ENCODE peak calls at places on chromosomes 13 and 19, in nine cellular contexts. R is IMR-90, K is heart left ventricle, N is sigmoid colon, Q is transverse colon, G is brain microvascular endothelial cell, J is choroid plexus epithelial cell, H is endodermal cell, U is uterus. F is an unnamed sample.

GRCh38 chr13:113841355-113841653 is 22.6 kb downstream of the GAS6 start:
- DNase-seq in R (no peak), K (no peak), N (no peak), Q (no peak), G (no peak), J (no peak), H (no peak), U (no peak), F (no peak)

GRCh38 chr13:76425930-76426329 is 460.3 kb downstream of the KCTD12 start:
- DNase-seq in R (peak), K (no peak), N (no peak), Q (no peak), G (peak), J (peak), H (no peak), U (no peak), F (no peak)

GRCh38 chr19:6018786-6019185 is 40.8 kb upstream of the RANBP3 start:
- DNase-seq in R (no peak), K (peak), N (peak), Q (no peak), G (no peak), J (no peak), H (peak), U (no peak), F (no peak)

GRCh38 chr13:91326156-91326555 is 21.3 kb upstream of the MIR17HG start:
- DNase-seq in R (no peak), K (no peak), N (no peak), Q (no peak), G (no peak), J (no peak), H (no peak), U (no peak), F (no peak)

GRCh38 chr19:29896790-29897189 is 45.2 kb upstream of the URI1 start:
- DNase-seq in R (no peak), K (no peak), N (no peak), Q (no peak), G (no peak), J (no peak), H (no peak), U (no peak), F (no peak)

GRCh38 chr13:40476175-40476958 is 190.1 kb downstream of the FOXO1 start:
- DNase-seq in R (no peak), K (no peak), N (no peak), Q (no peak), G (peak), J (no peak), H (no peak), U (no peak), F (no peak)

GRCh38 chr13:113769881-113770280 is 10.9 kb downstream of the TMEM255B start:
- DNase-seq in R (no peak), K (peak), N (peak), Q (no peak), G (no peak), J (no peak), H (peak), U (no peak), F (no peak)

GRCh38 chr13:34405410-34405809 is 536.7 kb upstream of the NBEA start:
- DNase-seq in R (no peak), K (no peak), N (no peak), Q (no peak), G (no peak), J (no peak), H (no peak), U (no peak), F (no peak)

GRCh38 chr13:61463027-61463426 is 47.4 kb upstream of the PCDH20 start:
- DNase-seq in R (no peak), K (no peak), N (no peak), Q (no peak), G (no peak), J (no peak), H (no peak), U (no peak), F (no peak)

GRCh38 chr13:98180092-98180491 is 3.0 kb upstream of the RNF113B start:
- DNase-seq in R (no peak), K (no peak), N (no peak), Q (no peak), G (no peak), J (peak), H (no peak), U (no peak), F (no peak)

GRCh38 chr13:82878536-82878935 is 1003.7 kb downstream of the SLITRK1 start:
- DNase-seq in R (no peak), K (no peak), N (no peak), Q (no peak), G (no peak), J (no peak), H (no peak), U (no peak), F (no peak)

GRCh38 chr19:47531640-47532387 is 17.0 kb upstream of the NAPA start:
- DNase-seq in R (no peak), K (no peak), N (no peak), Q (no peak), G (no peak), J (peak), H (no peak), U (no peak), F (no peak)

GRCh38 chr13:82747331-82747730 is 1134.9 kb downstream of the SLITRK1 start:
- DNase-seq in R (no peak), K (no peak), N (no peak), Q (no peak), G (no peak), J (peak), H (no peak), U (no peak), F (no peak)

GRCh38 chr19:13839938-13840750 is 36.8 kb upstream of the NANOS3 start:
- DNase-seq in R (peak), K (peak), N (peak), Q (peak), G (no peak), J (no peak), H (peak), U (no peak), F (peak)

GRCh38 chr19:18650048-18650435 is 13.2 kb downstream of the KLHL26 start:
- DNase-seq in R (peak), K (peak), N (peak), Q (no peak), G (peak), J (peak), H (peak), U (peak), F (peak)

GRCh38 chr19:31432411-31432810 is 83.2 kb upstream of the TSHZ3 start:
- DNase-seq in R (no peak), K (no peak), N (no peak), Q (no peak), G (no peak), J (no peak), H (no peak), U (no peak), F (no peak)

GRCh38 chr13:85970727-85971126 is 171.5 kb upstream of the SLITRK6 start:
- DNase-seq in R (no peak), K (no peak), N (no peak), Q (no peak), G (no peak), J (peak), H (no peak), U (no peak), F (no peak)

GRCh38 chr19:49200238-49200862 is 42.8 kb downstream of the TRPM4 start:
- DNase-seq in R (no peak), K (no peak), N (no peak), Q (peak), G (no peak), J (peak), H (peak), U (no peak), F (no peak)

GRCh38 chr19:29837448-29837961 is 25.7 kb downstream of the CCNE1 start:
- DNase-seq in R (no peak), K (no peak), N (no peak), Q (no peak), G (no peak), J (no peak), H (no peak), U (no peak), F (no peak)

GRCh38 chr13:21022694-21023325 is 38.6 kb downstream of the LATS2 start:
- DNase-seq in R (no peak), K (no peak), N (peak), Q (no peak), G (no peak), J (no peak), H (peak), U (no peak), F (no peak)

GRCh38 chr19:41969196-41969595 is 10.1 kb upstream of the RABAC1 start:
- DNase-seq in R (no peak), K (no peak), N (no peak), Q (no peak), G (no peak), J (no peak), H (no peak), U (no peak), F (peak)

GRCh38 chr13:111395511-111396393 is 75.3 kb downstream of the TEX29 start:
- DNase-seq in R (no peak), K (no peak), N (no peak), Q (no peak), G (no peak), J (no peak), H (peak), U (no peak), F (no peak)

GRCh38 chr19:5587071-5587455 is 19.3 kb upstream of the TINCR start:
- DNase-seq in R (no peak), K (no peak), N (no peak), Q (no peak), G (no peak), J (no peak), H (no peak), U (no peak), F (no peak)

GRCh38 chr19:17405250-17406038 is at the start of gene BST2:
- DNase-seq in R (peak), K (no peak), N (peak), Q (peak), G (peak), J (peak), H (peak), U (peak), F (peak)

GRCh38 chr19:28208745-28209144 is 1004.2 kb downstream of the UQCRFS1 start:
- DNase-seq in R (no peak), K (no peak), N (no peak), Q (no peak), G (no peak), J (no peak), H (peak), U (no peak), F (no peak)

GRCh38 chr13:34358811-34359513 is 541.0 kb downstream of the RFC3 start:
- DNase-seq in R (peak), K (no peak), N (no peak), Q (no peak), G (peak), J (peak), H (no peak), U (no peak), F (no peak)

GRCh38 chr19:51824603-51825002 is 29.6 kb downstream of the FPR3 start:
- DNase-seq in R (no peak), K (no peak), N (no peak), Q (no peak), G (no peak), J (no peak), H (no peak), U (no peak), F (no peak)

GRCh38 chr19:38685666-38686529 is 38.4 kb downstream of the ACTN4 start:
- DNase-seq in R (peak), K (no peak), N (no peak), Q (no peak), G (peak), J (peak), H (peak), U (no peak), F (no peak)

GRCh38 chr13:79225487-79226232 is 180.4 kb downstream of the RBM26 start:
- DNase-seq in R (no peak), K (no peak), N (no peak), Q (no peak), G (no peak), J (no peak), H (no peak), U (no peak), F (no peak)

GRCh38 chr19:19551862-19552192 is 13.8 kb downstream of the CILP2 start:
- DNase-seq in R (peak), K (no peak), N (no peak), Q (no peak), G (no peak), J (peak), H (no peak), U (no peak), F (peak)

GRCh38 chr19:47848871-47849473 is 10.1 kb upstream of the TPRX2 start:
- DNase-seq in R (no peak), K (no peak), N (no peak), Q (no peak), G (peak), J (peak), H (peak), U (no peak), F (no peak)

GRCh38 chr13:88701551-88701950 is 1030.4 kb downstream of the SLITRK5 start:
- DNase-seq in R (no peak), K (no peak), N (no peak), Q (no peak), G (no peak), J (no peak), H (no peak), U (no peak), F (no peak)

GRCh38 chr19:48659768-48660167 is 13.0 kb downstream of the NTN5 start:
- DNase-seq in R (no peak), K (no peak), N (no peak), Q (no peak), G (no peak), J (peak), H (no peak), U (no peak), F (peak)

GRCh38 chr19:50465986-50466771 is 10.1 kb upstream of the EMC10 start:
- DNase-seq in R (no peak), K (no peak), N (no peak), Q (peak), G (no peak), J (no peak), H (peak), U (no peak), F (peak)

GRCh38 chr19:31139871-31140505 is 209.2 kb downstream of the TSHZ3 start:
- DNase-seq in R (peak), K (no peak), N (no peak), Q (no peak), G (peak), J (peak), H (no peak), U (no peak), F (no peak)

GRCh38 chr13:41608779-41609178 is 151.4 kb downstream of the RGCC start:
- DNase-seq in R (peak), K (no peak), N (no peak), Q (no peak), G (no peak), J (peak), H (no peak), U (no peak), F (no peak)
- H3K4me3 ChIP-seq in R (no peak), K (no peak), N (no peak), Q (no peak), G (no peak), J (no peak), H (no peak), U (no peak), F (no peak)

DNA sequence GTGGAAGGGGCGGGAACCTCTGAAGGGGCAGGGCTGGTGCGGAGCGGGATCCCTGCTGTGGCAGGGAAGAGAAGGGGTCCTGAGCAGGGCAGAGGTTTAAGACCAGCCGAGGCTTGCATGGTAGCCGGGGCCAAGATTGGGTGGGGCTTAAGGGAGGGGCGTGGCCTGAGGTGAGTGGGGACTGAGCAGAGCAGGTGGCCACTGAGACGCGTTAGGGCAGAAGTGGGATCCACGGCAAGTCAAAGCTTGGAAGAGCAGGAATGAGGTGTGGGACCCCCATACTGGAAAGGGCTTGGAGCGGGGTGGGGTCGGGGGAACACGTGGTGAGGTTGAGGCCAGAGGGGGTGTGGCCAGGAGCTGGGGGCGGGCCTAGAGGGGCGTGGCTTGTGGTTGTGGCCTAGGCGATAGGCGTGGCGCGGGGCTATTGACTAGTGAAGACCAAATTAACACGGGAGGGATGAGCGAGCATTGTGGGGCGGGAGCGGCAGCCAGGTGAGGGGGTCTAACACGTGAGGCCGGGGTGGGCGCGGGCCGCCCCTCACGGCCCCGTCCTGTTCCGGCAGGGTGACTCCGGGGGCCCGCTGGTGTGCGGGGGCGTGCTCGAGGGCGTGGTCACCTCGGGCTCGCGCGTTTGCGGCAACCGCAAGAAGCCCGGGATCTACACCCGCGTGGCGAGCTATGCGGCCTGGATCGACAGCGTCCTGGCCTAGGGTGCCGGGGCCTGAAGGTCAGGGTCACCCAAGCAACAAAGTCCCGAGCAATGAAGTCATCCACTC is 3.3 kb downstream of the CFD start:
- DNase-seq in R (peak), K (peak), N (no peak), Q (peak), G (peak), J (peak), H (peak), U (peak), F (peak)
- H3K4me3 ChIP-seq in R (no peak), K (no peak), N (peak), Q (no peak), G (no peak), J (no peak), H (no peak), U (no peak), F (no peak)

DNA sequence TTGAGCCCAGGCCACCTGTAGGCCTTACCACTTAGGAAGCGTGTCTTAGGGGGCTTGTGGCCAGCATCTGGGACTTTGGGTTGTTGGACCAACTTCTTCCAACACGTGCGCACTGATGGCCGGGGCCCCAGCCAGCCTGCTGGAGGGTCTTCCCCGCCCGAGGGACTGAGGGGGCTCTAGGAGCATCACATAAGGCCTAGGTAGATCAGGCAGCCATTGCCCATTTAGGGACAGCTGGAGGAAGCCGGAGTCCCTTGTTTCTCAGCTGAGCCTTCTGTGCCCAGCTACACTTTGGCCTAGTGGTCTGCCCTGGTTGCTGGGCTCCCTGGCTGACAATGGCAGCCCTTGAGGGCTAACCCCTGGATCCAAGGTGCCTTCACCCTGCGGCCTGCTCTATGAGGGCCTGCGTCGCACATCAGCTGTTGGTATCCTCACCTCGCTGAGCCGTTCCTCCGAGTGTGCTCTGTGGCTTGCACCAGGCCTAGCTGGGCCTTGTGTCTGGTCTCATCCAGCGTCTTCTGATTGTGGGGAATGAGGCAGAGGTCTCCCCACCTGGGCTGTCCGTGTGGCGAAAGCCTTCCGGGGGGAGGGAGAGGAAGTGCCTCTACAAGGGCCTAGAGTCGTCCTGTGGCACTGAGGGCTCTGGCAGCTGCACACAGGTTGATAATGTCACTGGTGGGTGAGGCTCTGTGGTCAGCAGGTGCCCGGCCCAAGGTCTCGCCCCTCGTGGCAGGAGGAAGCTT is 1.3 kb downstream of the RAB11B start:
- DNase-seq in R (no peak), K (no peak), N (peak), Q (no peak), G (no peak), J (no peak), H (no peak), U (no peak), F (peak)
- H3K4me3 ChIP-seq in R (no peak), K (no peak), N (peak), Q (no peak), G (no peak), J (no peak), H (peak), U (peak), F (no peak)

GRCh38 chr13:42380420-42381164 is 108.6 kb downstream of the AKAP11 start:
- DNase-seq in R (no peak), K (no peak), N (no peak), Q (no peak), G (no peak), J (no peak), H (no peak), U (no peak), F (no peak)
- H3K4me3 ChIP-seq in R (no peak), K (no peak), N (no peak), Q (no peak), G (no peak), J (no peak), H (no peak), U (no peak), F (no peak)

DNA sequence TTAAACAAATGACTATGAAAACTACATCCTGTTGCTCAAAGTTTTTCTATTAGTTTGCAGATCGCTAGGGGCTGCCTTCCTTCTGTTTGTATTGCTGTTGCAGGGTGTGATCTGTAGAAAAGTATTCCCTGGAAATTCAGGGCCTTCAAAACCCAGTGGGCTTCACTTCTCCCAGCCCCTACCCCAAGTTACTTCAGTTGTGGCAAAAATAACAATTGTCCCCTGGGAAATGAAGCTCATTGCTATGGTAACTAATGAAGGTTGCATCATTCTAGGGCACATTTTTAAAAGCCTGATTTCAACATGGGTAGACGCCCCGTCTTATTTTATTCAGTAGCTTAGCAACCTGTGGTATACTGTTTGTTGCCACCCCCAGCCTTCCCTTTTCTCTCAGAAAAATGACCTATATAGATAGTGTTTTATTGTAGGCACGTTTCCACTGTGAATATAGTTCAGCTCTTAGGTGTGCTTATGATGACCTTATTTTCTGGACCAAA is 60.9 kb downstream of the WDFY2 start:
- DNase-seq in R (peak), K (no peak), N (no peak), Q (no peak), G (peak), J (peak), H (no peak), U (no peak), F (no peak)
- H3K4me3 ChIP-seq in R (no peak), K (no peak), N (no peak), Q (no peak), G (no peak), J (no peak), H (no peak), U (no peak), F (no peak)

DNA sequence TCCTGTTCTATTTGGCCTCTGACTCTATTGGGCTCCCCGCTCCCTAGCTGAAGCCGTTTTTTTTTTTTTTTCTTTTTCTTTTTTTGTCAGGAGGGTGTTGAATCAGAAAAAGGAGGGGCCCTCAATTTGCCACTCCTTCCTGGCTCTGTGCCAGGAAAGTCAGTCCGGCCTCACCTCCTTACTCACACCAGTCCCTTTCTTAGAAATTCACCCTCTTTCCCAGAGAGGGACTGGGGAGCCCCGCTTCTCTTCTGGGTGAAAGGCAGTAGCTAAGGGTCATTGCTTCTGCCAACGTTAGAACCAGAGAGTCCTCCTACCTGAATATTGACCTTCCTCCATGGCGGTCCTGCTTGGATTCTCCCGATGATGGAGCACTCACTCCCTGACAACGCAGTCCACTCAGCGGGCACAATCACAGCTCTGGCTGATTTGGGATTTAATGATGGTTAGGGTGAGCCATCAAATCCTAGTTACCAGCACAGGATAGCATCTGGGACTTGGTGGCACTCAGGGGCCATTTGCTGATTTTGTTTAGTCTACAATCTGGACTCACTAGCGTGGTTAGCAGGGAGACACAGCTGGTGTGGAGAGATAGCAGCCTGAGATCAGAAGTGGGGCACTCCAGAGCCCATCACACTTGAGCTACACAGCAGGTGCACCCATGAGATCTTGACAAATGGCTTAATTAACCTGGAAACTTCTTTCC is 2.4 kb downstream of the FCER2 start:
- DNase-seq in R (no peak), K (no peak), N (no peak), Q (no peak), G (no peak), J (no peak), H (no peak), U (no peak), F (peak)
- H3K4me3 ChIP-seq in R (no peak), K (no peak), N (no peak), Q (no peak), G (no peak), J (no peak), H (no peak), U (no peak), F (no peak)

GRCh38 chr13:44306401-44307192 is 67.0 kb upstream of the SERP2 start:
- DNase-seq in R (peak), K (peak), N (peak), Q (peak), G (peak), J (peak), H (peak), U (peak), F (peak)
- H3K4me3 ChIP-seq in R (no peak), K (no peak), N (no peak), Q (no peak), G (peak), J (peak), H (peak), U (no peak), F (no peak)

F was measured in right cardiac atrium.